ENCODE peak calls at places on chromosomes 1 and 21, in six cellular contexts. O, R, F, A, U and Q are unnamed samples.

GRCh38 chr21:29904359-29905282 is 35.2 kb downstream of the GRIK1 start:
- DNase-seq in O (no peak), R (no peak), F (no peak), A (no peak), U (no peak), Q (peak)

GRCh38 chr1:6601865-6602668 is 602 bp downstream of the KLHL21 start:
- DNase-seq in O (no peak), R (peak), F (no peak), A (peak), U (peak), Q (no peak)

GRCh38 chr1:45246760-45247159 is 40.4 kb upstream of the ZSWIM5 start:
- DNase-seq in O (peak), R (no peak), F (peak), A (peak), U (peak), Q (peak)

GRCh38 chr1:205800470-205800869 is 12.5 kb downstream of the SLC41A1 start:
- DNase-seq in O (no peak), R (no peak), F (no peak), A (no peak), U (no peak), Q (no peak)

GRCh38 chr1:200693327-200693726 is 23.6 kb upstream of the DDX59 start:
- DNase-seq in O (no peak), R (no peak), F (no peak), A (no peak), U (no peak), Q (no peak)

GRCh38 chr1:234214129-234214910 is 158.9 kb upstream of the COA6 start:
- DNase-seq in O (no peak), R (peak), F (no peak), A (no peak), U (peak), Q (peak)

GRCh38 chr1:50974618-50974935 is 4.5 kb downstream of the CDKN2C start:
- DNase-seq in O (no peak), R (no peak), F (no peak), A (no peak), U (no peak), Q (no peak)

GRCh38 chr1:167562697-167563096 is 9.1 kb upstream of the CREG1 start:
- DNase-seq in O (no peak), R (no peak), F (no peak), A (no peak), U (no peak), Q (no peak)

GRCh38 chr21:32055305-32055704 is 182.5 kb downstream of the HUNK start:
- DNase-seq in O (no peak), R (no peak), F (no peak), A (no peak), U (no peak), Q (no peak)

GRCh38 chr1:40748841-40749718 is 34.5 kb upstream of the KCNQ4 start:
- DNase-seq in O (no peak), R (no peak), F (no peak), A (no peak), U (no peak), Q (no peak)

GRCh38 chr1:81179239-81179638 is 621.5 kb upstream of the ADGRL2 start:
- DNase-seq in O (peak), R (no peak), F (peak), A (peak), U (peak), Q (peak)

GRCh38 chr1:218715961-218716669 is 371.0 kb downstream of the TGFB2 start:
- DNase-seq in O (no peak), R (no peak), F (no peak), A (no peak), U (no peak), Q (no peak)

GRCh38 chr1:94602312-94602711 is 60.8 kb upstream of the F3 start:
- DNase-seq in O (no peak), R (no peak), F (no peak), A (peak), U (no peak), Q (peak)

GRCh38 chr1:81296584-81296983 is 504.1 kb upstream of the ADGRL2 start:
- DNase-seq in O (no peak), R (no peak), F (peak), A (no peak), U (no peak), Q (no peak)

GRCh38 chr1:8740034-8740449 is 77.4 kb downstream of the RERE start:
- DNase-seq in O (peak), R (no peak), F (peak), A (peak), U (peak), Q (peak)

GRCh38 chr1:4825841-4826450 is 171.5 kb downstream of the AJAP1 start:
- DNase-seq in O (no peak), R (peak), F (no peak), A (no peak), U (no peak), Q (no peak)

GRCh38 chr1:245388687-245389086 is 233.9 kb downstream of the KIF26B start:
- DNase-seq in O (no peak), R (no peak), F (no peak), A (no peak), U (no peak), Q (no peak)

GRCh38 chr21:37684115-37684493 is 232.2 kb downstream of the KCNJ6 start:
- DNase-seq in O (no peak), R (no peak), F (no peak), A (no peak), U (no peak), Q (no peak)

GRCh38 chr1:83531910-83532309 is 467.0 kb downstream of the TTLL7 start:
- DNase-seq in O (no peak), R (no peak), F (no peak), A (no peak), U (no peak), Q (no peak)

GRCh38 chr21:36065497-36066036 is 4.3 kb upstream of the CBR1 start:
- DNase-seq in O (peak), R (no peak), F (no peak), A (peak), U (no peak), Q (peak)

GRCh38 chr21:34177919-34178567 is 104.7 kb downstream of the MRPS6 start:
- DNase-seq in O (no peak), R (no peak), F (no peak), A (no peak), U (no peak), Q (no peak)

GRCh38 chr1:204288061-204288588 is 71.6 kb downstream of the PLEKHA6 start:
- DNase-seq in O (no peak), R (no peak), F (no peak), A (no peak), U (no peak), Q (peak)

GRCh38 chr21:45509566-45510465 is 32.4 kb downstream of the SLC19A1 start:
- DNase-seq in O (no peak), R (no peak), F (no peak), A (no peak), U (peak), Q (no peak)

GRCh38 chr1:1929102-1929638 is 10.1 kb upstream of the TMEM52 start:
- DNase-seq in O (no peak), R (no peak), F (no peak), A (no peak), U (no peak), Q (peak)

GRCh38 chr1:80632284-80632683 is 1168.5 kb upstream of the ADGRL2 start:
- DNase-seq in O (no peak), R (no peak), F (no peak), A (no peak), U (no peak), Q (no peak)

GRCh38 chr21:43921979-43922945 is 57.2 kb downstream of the AGPAT3 start:
- DNase-seq in O (no peak), R (peak), F (no peak), A (no peak), U (no peak), Q (peak)

GRCh38 chr1:37556712-37557196 is at the start of gene DNALI1:
- DNase-seq in O (peak), R (peak), F (peak), A (peak), U (peak), Q (peak)

GRCh38 chr1:244102471-244102870 is 51.4 kb downstream of the ZBTB18 start:
- DNase-seq in O (no peak), R (no peak), F (no peak), A (no peak), U (no peak), Q (no peak)

GRCh38 chr1:80367058-80367457 is 1360.5 kb upstream of the ADGRL4 start:
- DNase-seq in O (no peak), R (no peak), F (no peak), A (no peak), U (no peak), Q (no peak)

GRCh38 chr1:95532335-95532734 is 298.3 kb downstream of the RWDD3 start:
- DNase-seq in O (no peak), R (no peak), F (no peak), A (no peak), U (no peak), Q (no peak)

GRCh38 chr1:235023197-235024044 is 105.2 kb downstream of the TOMM20 start:
- DNase-seq in O (no peak), R (peak), F (no peak), A (no peak), U (no peak), Q (no peak)

GRCh38 chr1:55718758-55719671 is 503.9 kb upstream of the USP24 start:
- DNase-seq in O (peak), R (no peak), F (peak), A (peak), U (peak), Q (peak)

GRCh38 chr21:14480601-14481000 is 65.5 kb downstream of the SAMSN1 start:
- DNase-seq in O (no peak), R (no peak), F (no peak), A (no peak), U (peak), Q (no peak)